ENCODE peak calls at places on chromosomes 5 and 9, in seven cellular contexts. L is HTR-8/SVneo; X is NCI-H510A; O is omental fat pad; R is neuronal stem cell; M is activated CD8-positive, alpha-beta T cell treated with anti-CD3 and anti-CD28 coated beads for 36 hours; N is RWPE1. W is an unnamed sample.

GRCh38 chr5:130992095-130992494 is 173.0 kb downstream of the HINT1 start:
- DNase-seq in L (no peak), O (no peak), R (peak), M (no peak), X (no peak), N (no peak), W (no peak)

GRCh38 chr5:171750316-171750788 is 35.3 kb upstream of the SMIM23 start:
- DNase-seq in N (no peak), M (peak), O (no peak), L (peak), R (no peak), X (no peak), W (peak)

GRCh38 chr5:145681686-145682085 is 153.5 kb downstream of the PRELID2 start:
- DNase-seq in X (peak), M (peak), N (peak), L (peak), R (peak), O (no peak), W (peak)

GRCh38 chr5:56269216-56269927 is 36.2 kb upstream of the ANKRD55 start:
- DNase-seq in R (no peak), N (peak), L (peak), O (no peak), M (peak), X (no peak), W (peak)

GRCh38 chr5:167511-167910 is 23.8 kb upstream of the LRRC14B start:
- DNase-seq in M (no peak), O (no peak), R (no peak), L (no peak), N (no peak), X (no peak), W (no peak)

GRCh38 chr5:179222246-179223017 is 122.8 kb downstream of the ADAMTS2 start:
- DNase-seq in R (no peak), M (no peak), L (no peak), X (no peak), N (no peak), O (no peak), W (no peak)

GRCh38 chr5:172113036-172113435 is 75.0 kb downstream of the STK10 start:
- DNase-seq in X (no peak), R (no peak), L (no peak), M (peak), O (no peak), N (no peak), W (no peak)

GRCh38 chr9:93661591-93661990 is 85.2 kb downstream of the PHF2 start:
- DNase-seq in N (no peak), X (no peak), M (no peak), L (no peak), O (no peak), R (no peak), W (no peak)

GRCh38 chr9:32863291-32863690 is 80.0 kb downstream of the TMEM215 start:
- DNase-seq in O (no peak), L (no peak), R (no peak), M (no peak), N (no peak), X (no peak), W (no peak)

GRCh38 chr9:26077860-26078259 is 399.6 kb upstream of the TUSC1 start:
- DNase-seq in O (no peak), R (no peak), M (no peak), X (no peak), N (no peak), L (no peak), W (no peak)

GRCh38 chr9:135772056-135773042 is 70.4 kb downstream of the KCNT1 start:
- DNase-seq in M (peak), X (no peak), O (no peak), L (no peak), R (no peak), N (no peak), W (no peak)

W was measured in lung microvascular endothelial cell.